ENCODE peak calls at places on chromosome 13, in eight cellular contexts. One of them, this sample, is unnamed.

GRCh38 chr13:81779896-81780295 is 1439.0 kb upstream of the SPRY2 start:
- DNase-seq in mammary epithelial cell: no peak
- DNase-seq in transverse colon: no peak
- DNase-seq in fibroblast of mammary gland: no peak
- DNase-seq in brain microvascular endothelial cell: no peak
- DNase-seq in AG04449: no peak
- DNase-seq in CD8-positive, alpha-beta T cell: no peak
- DNase-seq in CD8-positive, alpha-beta memory T cell: no peak
- DNase-seq in this sample: no peak

GRCh38 chr13:102777716-102778115 is 4.1 kb upstream of the TEX30 start:
- DNase-seq in fibroblast of mammary gland: no peak
- DNase-seq in mammary epithelial cell: no peak
- DNase-seq in transverse colon: no peak
- DNase-seq in brain microvascular endothelial cell: no peak
- DNase-seq in CD8-positive, alpha-beta T cell: no peak
- DNase-seq in CD8-positive, alpha-beta memory T cell: no peak
- DNase-seq in AG04449: no peak
- DNase-seq in this sample: no peak

GRCh38 chr13:54750521-54750920 is 1721.9 kb downstream of the OLFM4 start:
- DNase-seq in CD8-positive, alpha-beta memory T cell: no peak
- DNase-seq in mammary epithelial cell: no peak
- DNase-seq in brain microvascular endothelial cell: no peak
- DNase-seq in fibroblast of mammary gland: no peak
- DNase-seq in CD8-positive, alpha-beta T cell: no peak
- DNase-seq in transverse colon: no peak
- DNase-seq in AG04449: no peak
- DNase-seq in this sample: peak

GRCh38 chr13:52356327-52356726 is 49.6 kb downstream of the THSD1 start:
- DNase-seq in mammary epithelial cell: peak
- DNase-seq in CD8-positive, alpha-beta T cell: no peak
- DNase-seq in fibroblast of mammary gland: peak
- DNase-seq in CD8-positive, alpha-beta memory T cell: no peak
- DNase-seq in brain microvascular endothelial cell: peak
- DNase-seq in transverse colon: no peak
- DNase-seq in AG04449: no peak
- DNase-seq in this sample: no peak

GRCh38 chr13:41428155-41428554 is 29.2 kb upstream of the RGCC start:
- DNase-seq in transverse colon: no peak
- DNase-seq in fibroblast of mammary gland: no peak
- DNase-seq in mammary epithelial cell: no peak
- DNase-seq in brain microvascular endothelial cell: no peak
- DNase-seq in AG04449: no peak
- DNase-seq in CD8-positive, alpha-beta memory T cell: peak
- DNase-seq in CD8-positive, alpha-beta T cell: peak
- DNase-seq in this sample: no peak

GRCh38 chr13:48571121-48571901 is 38.4 kb upstream of the RCBTB2 start:
- DNase-seq in CD8-positive, alpha-beta memory T cell: no peak
- DNase-seq in AG04449: peak
- DNase-seq in fibroblast of mammary gland: peak
- DNase-seq in CD8-positive, alpha-beta T cell: no peak
- DNase-seq in transverse colon: no peak
- DNase-seq in brain microvascular endothelial cell: peak
- DNase-seq in mammary epithelial cell: peak
- DNase-seq in this sample: peak

GRCh38 chr13:53694814-53695533 is 666.4 kb downstream of the OLFM4 start:
- DNase-seq in CD8-positive, alpha-beta T cell: no peak
- DNase-seq in mammary epithelial cell: no peak
- DNase-seq in CD8-positive, alpha-beta memory T cell: no peak
- DNase-seq in brain microvascular endothelial cell: no peak
- DNase-seq in AG04449: no peak
- DNase-seq in transverse colon: no peak
- DNase-seq in fibroblast of mammary gland: no peak
- DNase-seq in this sample: no peak

GRCh38 chr13:66994097-66994496 is 236.0 kb downstream of the PCDH9 start:
- DNase-seq in AG04449: no peak
- DNase-seq in CD8-positive, alpha-beta T cell: no peak
- DNase-seq in fibroblast of mammary gland: peak
- DNase-seq in brain microvascular endothelial cell: peak
- DNase-seq in CD8-positive, alpha-beta memory T cell: no peak
- DNase-seq in transverse colon: peak
- DNase-seq in mammary epithelial cell: peak
- DNase-seq in this sample: peak

GRCh38 chr13:80798576-80799133 is 457.7 kb upstream of the SPRY2 start:
- DNase-seq in CD8-positive, alpha-beta memory T cell: no peak
- DNase-seq in CD8-positive, alpha-beta T cell: no peak
- DNase-seq in fibroblast of mammary gland: no peak
- DNase-seq in transverse colon: no peak
- DNase-seq in mammary epithelial cell: no peak
- DNase-seq in AG04449: no peak
- DNase-seq in brain microvascular endothelial cell: no peak
- DNase-seq in this sample: no peak

GRCh38 chr13:32638739-32639138 is 52.5 kb downstream of the PDS5B start:
- DNase-seq in CD8-positive, alpha-beta memory T cell: no peak
- DNase-seq in mammary epithelial cell: no peak
- DNase-seq in fibroblast of mammary gland: no peak
- DNase-seq in CD8-positive, alpha-beta T cell: no peak
- DNase-seq in AG04449: no peak
- DNase-seq in transverse colon: no peak
- DNase-seq in brain microvascular endothelial cell: no peak
- DNase-seq in this sample: no peak

GRCh38 chr13:50152655-50153309 is 137.5 kb downstream of the KCNRG start:
- DNase-seq in mammary epithelial cell: no peak
- DNase-seq in CD8-positive, alpha-beta memory T cell: no peak
- DNase-seq in fibroblast of mammary gland: no peak
- DNase-seq in CD8-positive, alpha-beta T cell: no peak
- DNase-seq in AG04449: no peak
- DNase-seq in transverse colon: no peak
- DNase-seq in brain microvascular endothelial cell: no peak
- DNase-seq in this sample: no peak
- H3K4me3 ChIP-seq in mammary epithelial cell: no peak
- H3K4me3 ChIP-seq in CD8-positive, alpha-beta memory T cell: peak
- H3K4me3 ChIP-seq in fibroblast of mammary gland: no peak
- H3K4me3 ChIP-seq in CD8-positive, alpha-beta T cell: no peak
- H3K4me3 ChIP-seq in AG04449: no peak
- H3K4me3 ChIP-seq in transverse colon: no peak
- H3K4me3 ChIP-seq in brain microvascular endothelial cell: no peak
- H3K4me3 ChIP-seq in this sample: no peak

DNA sequence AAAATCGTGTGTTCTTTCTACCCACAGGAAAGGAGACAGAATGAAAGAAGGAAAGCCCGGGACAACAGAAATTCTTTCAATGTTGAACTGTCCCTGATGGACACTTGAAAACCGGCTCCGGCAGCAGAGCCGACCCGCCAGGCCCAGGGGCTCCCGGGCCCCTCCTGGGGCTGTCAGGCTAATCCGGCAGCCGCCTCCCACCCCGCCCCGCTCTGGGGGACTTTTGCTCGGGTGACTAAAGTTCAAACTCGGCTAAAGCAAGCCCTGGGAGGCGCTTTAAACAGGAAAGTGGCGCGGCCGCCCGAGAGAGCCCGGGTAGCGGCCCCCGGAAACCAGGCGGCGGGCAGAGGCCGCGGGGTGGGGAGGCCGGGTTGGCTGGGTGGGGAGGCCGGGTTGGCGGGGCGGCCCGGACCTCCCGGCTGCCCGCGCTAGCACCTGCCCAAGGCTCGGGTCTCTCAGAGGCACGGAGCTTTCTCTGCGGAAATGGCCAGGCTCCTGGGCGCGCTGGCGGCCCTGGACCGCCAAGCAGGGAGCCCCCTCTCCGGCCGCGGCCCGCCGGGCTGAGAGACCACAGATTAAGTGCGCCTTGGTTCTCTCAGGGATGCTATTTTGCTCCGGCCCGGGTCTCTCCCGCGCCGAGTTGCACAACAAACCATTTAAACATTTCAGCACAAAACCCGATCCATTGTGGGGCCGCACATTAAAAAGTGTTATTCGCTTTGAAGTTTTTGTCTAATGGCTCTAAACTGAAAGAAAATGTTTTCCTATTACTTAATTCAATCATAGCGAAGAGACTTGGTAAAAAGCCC is 2.6 kb upstream of the GSX1 start:
- DNase-seq in fibroblast of mammary gland: no peak
- DNase-seq in mammary epithelial cell: no peak
- DNase-seq in transverse colon: no peak
- DNase-seq in AG04449: no peak
- DNase-seq in CD8-positive, alpha-beta memory T cell: peak
- DNase-seq in CD8-positive, alpha-beta T cell: no peak
- DNase-seq in brain microvascular endothelial cell: no peak
- DNase-seq in this sample: no peak
- H3K4me3 ChIP-seq in fibroblast of mammary gland: no peak
- H3K4me3 ChIP-seq in mammary epithelial cell: no peak
- H3K4me3 ChIP-seq in transverse colon: peak
- H3K4me3 ChIP-seq in AG04449: no peak
- H3K4me3 ChIP-seq in CD8-positive, alpha-beta memory T cell: peak
- H3K4me3 ChIP-seq in CD8-positive, alpha-beta T cell: peak
- H3K4me3 ChIP-seq in brain microvascular endothelial cell: no peak
- H3K4me3 ChIP-seq in this sample: no peak

DNA sequence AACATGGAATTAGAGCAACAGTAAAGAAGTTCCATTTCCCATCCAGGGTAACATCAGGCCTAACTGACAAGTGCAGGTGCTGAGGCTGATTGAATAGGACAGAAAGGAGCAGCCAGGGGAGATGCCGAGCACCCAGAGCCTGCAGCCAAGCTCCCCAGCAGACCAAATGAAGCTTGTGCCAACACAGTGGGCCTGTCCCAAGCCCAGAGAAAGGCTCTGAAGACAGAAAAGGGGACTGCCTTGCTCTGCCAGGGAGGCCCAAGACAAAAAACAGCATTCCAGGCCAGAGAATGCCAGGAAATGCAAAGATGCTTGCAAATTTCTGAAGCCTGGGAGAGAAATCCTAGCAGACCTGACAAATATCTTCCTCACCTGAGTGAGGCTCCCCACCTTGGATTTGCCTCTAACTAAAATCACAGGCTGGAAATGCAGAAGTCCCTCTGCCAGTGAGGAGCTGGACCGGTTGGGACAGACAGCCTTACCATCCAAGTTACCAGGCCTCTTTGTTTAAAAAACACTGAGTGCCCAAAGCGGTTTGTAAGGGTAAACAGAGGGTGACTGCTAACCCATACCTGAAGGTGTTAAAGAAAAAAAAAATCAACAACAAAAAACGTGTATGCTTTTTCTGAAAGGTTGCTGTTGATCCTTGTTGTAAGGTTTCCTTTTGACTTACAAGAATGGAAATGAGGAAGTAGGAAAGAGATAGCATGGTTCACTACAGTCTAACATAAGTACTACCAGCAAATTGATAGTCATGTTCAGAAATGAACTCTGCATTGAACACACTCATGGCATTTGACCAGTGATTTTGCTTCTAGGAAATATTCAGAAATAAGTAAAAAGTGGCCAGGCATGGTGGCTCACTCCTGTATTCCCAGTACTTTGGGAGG is 11.9 kb upstream of the HMGB1 start:
- DNase-seq in CD8-positive, alpha-beta memory T cell: no peak
- DNase-seq in AG04449: no peak
- DNase-seq in mammary epithelial cell: no peak
- DNase-seq in CD8-positive, alpha-beta T cell: no peak
- DNase-seq in brain microvascular endothelial cell: no peak
- DNase-seq in fibroblast of mammary gland: no peak
- DNase-seq in transverse colon: no peak
- DNase-seq in this sample: no peak
- H3K4me3 ChIP-seq in CD8-positive, alpha-beta memory T cell: no peak
- H3K4me3 ChIP-seq in AG04449: no peak
- H3K4me3 ChIP-seq in mammary epithelial cell: no peak
- H3K4me3 ChIP-seq in CD8-positive, alpha-beta T cell: no peak
- H3K4me3 ChIP-seq in brain microvascular endothelial cell: no peak
- H3K4me3 ChIP-seq in fibroblast of mammary gland: no peak
- H3K4me3 ChIP-seq in transverse colon: no peak
- H3K4me3 ChIP-seq in this sample: no peak

DNA sequence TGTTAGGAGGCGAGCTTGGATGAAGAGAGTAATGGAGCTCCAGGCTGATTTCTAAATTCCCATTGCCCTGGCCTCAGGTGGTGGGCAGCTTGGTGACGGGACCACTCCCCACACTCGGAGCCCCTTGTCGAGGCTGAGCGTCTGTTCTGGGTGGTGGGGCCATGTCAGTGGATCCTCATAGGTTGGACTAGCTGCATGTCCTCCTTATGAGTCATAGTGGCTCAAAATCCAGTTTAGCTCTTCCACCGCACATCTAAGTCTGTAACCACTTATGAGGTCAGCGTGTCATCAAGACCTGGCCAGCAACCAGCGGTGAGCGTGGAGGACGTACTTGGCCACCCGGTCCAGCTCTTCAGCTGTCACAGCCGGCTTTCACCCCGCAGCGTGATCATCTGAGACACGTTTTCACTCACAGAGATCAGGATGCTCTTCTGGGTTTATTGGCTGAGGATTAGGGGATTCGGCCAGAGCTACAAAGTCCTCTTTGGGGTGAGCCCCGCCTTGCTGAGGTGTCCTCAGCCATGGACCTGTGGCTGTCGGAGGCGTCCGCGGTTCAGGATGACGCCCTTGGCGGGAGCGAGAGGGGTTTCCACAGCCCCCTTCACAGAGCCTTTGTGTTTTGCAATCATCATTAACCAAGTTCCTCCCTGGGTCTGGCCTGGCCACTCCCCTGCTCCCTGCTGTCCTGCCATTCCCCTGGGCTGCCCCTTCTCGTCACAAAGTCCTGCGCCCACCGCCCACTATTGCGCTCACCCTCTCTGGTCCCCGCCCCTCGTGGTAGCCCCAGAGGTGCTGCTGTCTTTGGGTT is 41.9 kb downstream of the ADPRHL1 start:
- DNase-seq in fibroblast of mammary gland: peak
- DNase-seq in CD8-positive, alpha-beta T cell: no peak
- DNase-seq in CD8-positive, alpha-beta memory T cell: no peak
- DNase-seq in AG04449: peak
- DNase-seq in mammary epithelial cell: peak
- DNase-seq in transverse colon: peak
- DNase-seq in brain microvascular endothelial cell: peak
- DNase-seq in this sample: no peak
- H3K4me3 ChIP-seq in fibroblast of mammary gland: peak
- H3K4me3 ChIP-seq in CD8-positive, alpha-beta T cell: no peak
- H3K4me3 ChIP-seq in CD8-positive, alpha-beta memory T cell: no peak
- H3K4me3 ChIP-seq in AG04449: peak
- H3K4me3 ChIP-seq in mammary epithelial cell: no peak
- H3K4me3 ChIP-seq in transverse colon: no peak
- H3K4me3 ChIP-seq in brain microvascular endothelial cell: peak
- H3K4me3 ChIP-seq in this sample: no peak

GRCh38 chr13:98517576-98518310 is 59.2 kb downstream of the STK24 start:
- DNase-seq in brain microvascular endothelial cell: no peak
- DNase-seq in mammary epithelial cell: no peak
- DNase-seq in transverse colon: no peak
- DNase-seq in fibroblast of mammary gland: no peak
- DNase-seq in AG04449: no peak
- DNase-seq in CD8-positive, alpha-beta T cell: no peak
- DNase-seq in CD8-positive, alpha-beta memory T cell: peak
- DNase-seq in this sample: no peak
- H3K4me3 ChIP-seq in brain microvascular endothelial cell: no peak
- H3K4me3 ChIP-seq in mammary epithelial cell: no peak
- H3K4me3 ChIP-seq in transverse colon: no peak
- H3K4me3 ChIP-seq in fibroblast of mammary gland: no peak
- H3K4me3 ChIP-seq in AG04449: no peak
- H3K4me3 ChIP-seq in CD8-positive, alpha-beta T cell: no peak
- H3K4me3 ChIP-seq in CD8-positive, alpha-beta memory T cell: no peak
- H3K4me3 ChIP-seq in this sample: no peak

GRCh38 chr13:98976338-98976737 is 1.5 kb downstream of the DOCK9 start:
- DNase-seq in AG04449: peak
- DNase-seq in transverse colon: no peak
- DNase-seq in CD8-positive, alpha-beta T cell: no peak
- DNase-seq in mammary epithelial cell: no peak
- DNase-seq in brain microvascular endothelial cell: no peak
- DNase-seq in fibroblast of mammary gland: peak
- DNase-seq in CD8-positive, alpha-beta memory T cell: no peak
- DNase-seq in this sample: no peak
- H3K4me3 ChIP-seq in AG04449: no peak
- H3K4me3 ChIP-seq in transverse colon: no peak
- H3K4me3 ChIP-seq in CD8-positive, alpha-beta T cell: no peak
- H3K4me3 ChIP-seq in mammary epithelial cell: no peak
- H3K4me3 ChIP-seq in brain microvascular endothelial cell: peak
- H3K4me3 ChIP-seq in fibroblast of mammary gland: no peak
- H3K4me3 ChIP-seq in CD8-positive, alpha-beta memory T cell: no peak
- H3K4me3 ChIP-seq in this sample: no peak

GRCh38 chr13:97319088-97319487 is 97.0 kb downstream of the MBNL2 start:
- DNase-seq in CD8-positive, alpha-beta memory T cell: no peak
- DNase-seq in fibroblast of mammary gland: no peak
- DNase-seq in transverse colon: no peak
- DNase-seq in brain microvascular endothelial cell: peak
- DNase-seq in AG04449: no peak
- DNase-seq in mammary epithelial cell: no peak
- DNase-seq in CD8-positive, alpha-beta T cell: no peak
- DNase-seq in this sample: no peak
- H3K4me3 ChIP-seq in CD8-positive, alpha-beta memory T cell: no peak
- H3K4me3 ChIP-seq in fibroblast of mammary gland: no peak
- H3K4me3 ChIP-seq in transverse colon: no peak
- H3K4me3 ChIP-seq in brain microvascular endothelial cell: no peak
- H3K4me3 ChIP-seq in AG04449: no peak
- H3K4me3 ChIP-seq in mammary epithelial cell: no peak
- H3K4me3 ChIP-seq in CD8-positive, alpha-beta T cell: no peak
- H3K4me3 ChIP-seq in this sample: no peak